ENCODE peak calls at places on chromosome 15, in six cellular contexts. G, W, M, T, B and S are unnamed samples.

GRCh38 chr15:22780267-22780666 is 6.2 kb upstream of the NIPA1 start:
- DNase-seq in G (no peak), W (no peak), M (no peak), T (no peak), B (no peak), S (no peak)

GRCh38 chr15:49852756-49853155 is 231.9 kb downstream of the DTWD1 start:
- DNase-seq in G (no peak), W (no peak), M (no peak), T (no peak), B (no peak), S (no peak)

GRCh38 chr15:68411276-68411675 is 20.7 kb downstream of the ITGA11 start:
- DNase-seq in G (no peak), W (no peak), M (no peak), T (no peak), B (no peak), S (no peak)

GRCh38 chr15:85688703-85689102 is 106.0 kb downstream of the KLHL25 start:
- DNase-seq in G (no peak), W (no peak), M (no peak), T (no peak), B (no peak), S (no peak)

GRCh38 chr15:72306211-72306785 is 13.7 kb downstream of the CELF6 start:
- DNase-seq in G (no peak), W (peak; percentile 18), M (no peak), T (no peak), B (no peak), S (no peak)

GRCh38 chr15:99842071-99842470 is 108.8 kb upstream of the LYSMD4 start:
- DNase-seq in G (no peak), W (no peak), M (no peak), T (no peak), B (no peak), S (no peak)

GRCh38 chr15:91866971-91867372 is 13.5 kb downstream of the SLCO3A1 start:
- DNase-seq in G (no peak), W (no peak), M (no peak), T (no peak), B (no peak), S (no peak)

GRCh38 chr15:63791236-63791635 is 42.5 kb downstream of the HERC1 start:
- DNase-seq in G (no peak), W (no peak), M (no peak), T (no peak), B (no peak), S (no peak)

GRCh38 chr15:98177950-98178848 is 217.7 kb downstream of the ARRDC4 start:
- DNase-seq in G (no peak), W (peak; percentile 52), M (peak; percentile 36), T (peak; percentile 28), B (peak; percentile 3), S (peak; percentile 3)

GRCh38 chr15:98873441-98874218 is 134.0 kb downstream of the PGPEP1L start:
- DNase-seq in G (no peak), W (no peak), M (peak; percentile 40), T (no peak), B (no peak), S (no peak)

GRCh38 chr15:77282333-77282732 is 137.6 kb downstream of the PEAK1 start:
- DNase-seq in G (no peak), W (peak; percentile 13), M (no peak), T (no peak), B (peak; percentile 2), S (no peak)

GRCh38 chr15:98801234-98801561 is 152.9 kb downstream of the IGF1R start:
- DNase-seq in G (no peak), W (no peak), M (no peak), T (no peak), B (no peak), S (no peak)

GRCh38 chr15:96789999-96790398 is 459.5 kb downstream of the NR2F2 start:
- DNase-seq in G (no peak), W (no peak), M (no peak), T (no peak), B (no peak), S (no peak)

GRCh38 chr15:88637436-88637835 is 1.4 kb upstream of the ISG20 start:
- DNase-seq in G (no peak), W (no peak), M (no peak), T (no peak), B (no peak), S (no peak)

GRCh38 chr15:88663216-88663615 is 24.4 kb downstream of the ISG20 start:
- DNase-seq in G (no peak), W (no peak), M (no peak), T (peak; percentile 64), B (no peak), S (no peak)

GRCh38 chr15:98799461-98799971 is 151.2 kb downstream of the IGF1R start:
- DNase-seq in G (no peak), W (no peak), M (no peak), T (no peak), B (no peak), S (peak; percentile 87)

GRCh38 chr15:68672781-68673205 is 94.0 kb downstream of the CORO2B start:
- DNase-seq in G (no peak), W (no peak), M (no peak), T (no peak), B (no peak), S (no peak)

GRCh38 chr15:74245342-74245931 is 9.3 kb downstream of the CCDC33 start:
- DNase-seq in G (no peak), W (no peak), M (no peak), T (no peak), B (no peak), S (no peak)

GRCh38 chr15:31338879-31339557 is 12.4 kb downstream of the KLF13 start:
- DNase-seq in G (no peak), W (no peak), M (no peak), T (no peak), B (no peak), S (no peak)

GRCh38 chr15:96331141-96331941 is 841 bp downstream of the NR2F2 start:
- DNase-seq in G (no peak), W (no peak), M (no peak), T (no peak), B (no peak), S (no peak)

GRCh38 chr15:89016549-89017041 is 71.7 kb upstream of the ABHD2 start:
- DNase-seq in G (no peak), W (no peak), M (peak; percentile 23), T (no peak), B (no peak), S (no peak)

GRCh38 chr15:88302373-88302772 is 45.8 kb upstream of the NTRK3 start:
- DNase-seq in G (no peak), W (no peak), M (no peak), T (no peak), B (no peak), S (no peak)

GRCh38 chr15:68508485-68509189 is 70.2 kb upstream of the CORO2B start:
- DNase-seq in G (no peak), W (no peak), M (no peak), T (no peak), B (no peak), S (no peak)

GRCh38 chr15:61393949-61394348 is 164.8 kb upstream of the RORA start:
- DNase-seq in G (no peak), W (no peak), M (no peak), T (no peak), B (peak; percentile 27), S (no peak)

GRCh38 chr15:64354683-64355558 is 1.1 kb downstream of the CSNK1G1 start:
- DNase-seq in G (no peak), W (no peak), M (no peak), T (no peak), B (no peak), S (no peak)

GRCh38 chr15:29143909-29144308 is 125.7 kb downstream of the NSMCE3 start:
- DNase-seq in G (no peak), W (no peak), M (no peak), T (no peak), B (no peak), S (no peak)

DNA sequence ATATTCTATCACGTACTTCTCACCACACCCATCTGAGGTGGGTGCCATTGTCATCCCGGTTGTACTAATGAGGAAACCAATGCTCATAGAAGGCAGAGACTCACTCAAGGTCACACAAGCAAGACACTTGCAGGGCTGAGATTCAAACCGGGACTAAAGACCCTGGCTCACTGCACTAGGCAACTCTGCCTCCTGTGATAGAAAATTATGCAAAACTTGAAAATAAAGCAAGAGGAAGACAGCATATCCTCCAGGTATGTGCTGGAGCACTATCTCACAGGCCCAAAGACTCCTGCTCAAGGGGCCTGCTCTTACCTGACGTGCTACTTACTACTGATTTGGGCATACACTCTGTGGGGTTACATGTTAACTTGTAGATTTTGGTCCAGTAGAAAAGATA is 25.6 kb downstream of the ANXA2 start:
- DNase-seq in G (no peak), W (no peak), M (no peak), T (no peak), B (no peak), S (no peak)
- H3K27ac ChIP-seq in G (peak overlapping the region; percentile 85), W (no peak overlapping the region), M (peak overlapping the region; percentile 93), T (peak overlapping the region; percentile 81), B (peak overlapping the region; percentile 89), S (peak overlapping the region; percentile 98)

DNA sequence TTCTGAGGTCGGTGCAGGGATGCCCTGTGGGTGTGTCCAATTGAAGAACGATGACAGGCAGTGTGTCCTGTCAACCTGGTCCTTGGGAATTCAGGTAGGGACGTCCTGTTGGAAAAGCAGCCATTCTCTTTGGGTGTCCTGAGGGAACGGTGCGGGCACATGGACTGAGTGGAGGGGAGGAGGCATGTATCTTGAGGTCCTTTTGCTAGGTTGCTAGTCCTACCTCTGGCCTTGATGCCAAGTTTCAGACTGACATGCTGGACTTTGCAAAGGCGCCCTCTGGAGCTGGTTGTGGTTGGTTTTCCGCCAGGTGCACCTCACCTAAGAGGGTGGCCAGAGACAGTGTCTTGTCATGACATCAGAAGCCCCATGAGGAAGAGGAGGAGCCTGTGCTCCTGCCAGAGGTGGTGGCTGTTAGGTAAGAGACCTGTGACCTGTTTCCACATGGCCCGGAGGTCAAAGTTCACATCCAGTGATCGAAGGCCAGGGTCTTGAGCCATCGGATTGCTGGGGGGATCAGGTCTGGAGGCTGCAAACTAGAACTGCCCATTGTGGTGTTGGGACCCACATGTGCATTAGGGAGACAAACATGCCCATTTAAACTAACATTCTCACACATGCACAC is 106.3 kb downstream of the SNRPN start:
- DNase-seq in G (no peak), W (no peak), M (no peak), T (no peak), B (no peak), S (no peak)
- H3K9me3 ChIP-seq in G (peaks cover 100% of the 10 kb centered on the region), W (peaks cover 10% of the 10 kb centered on the region), M (peaks cover 16% of the 10 kb centered on the region), T (peaks cover 99% of the 10 kb centered on the region), B (peaks cover 25% of the 10 kb centered on the region), S (peaks cover 15% of the 10 kb centered on the region)

GRCh38 chr15:90561344-90562244 is 31.9 kb downstream of the CRTC3 start:
- DNase-seq in G (no peak), W (no peak), M (no peak), T (no peak), B (no peak), S (no peak)
- H3K27ac ChIP-seq in G (peak overlapping the region; percentile 80), W (no peak overlapping the region), M (no peak overlapping the region), T (peak overlapping the region; percentile 76), B (peak overlapping the region; percentile 77), S (peak overlapping the region; percentile 93)

DNA sequence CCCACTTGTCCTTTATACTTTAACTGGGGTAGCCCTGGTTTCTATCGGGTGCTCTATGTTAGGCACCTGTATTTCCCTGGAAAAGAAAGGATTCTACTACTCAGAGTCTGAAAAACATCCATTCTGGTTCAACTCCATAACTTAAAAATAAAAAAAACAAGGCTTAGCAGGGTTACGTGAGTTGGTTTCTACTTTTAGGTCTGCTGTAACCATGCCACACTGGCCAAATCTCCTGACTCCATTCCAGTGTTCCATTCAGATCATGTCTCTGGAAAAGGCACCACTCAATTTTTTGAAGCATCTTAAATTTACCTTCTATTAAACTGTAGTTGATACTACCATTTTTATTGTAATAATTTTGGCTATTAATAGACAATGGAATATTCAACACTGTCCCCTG is 62.1 kb downstream of the CAPN3 start:
- DNase-seq in G (no peak), W (no peak), M (no peak), T (no peak), B (peak; percentile 31), S (no peak)
- H3K9me3 ChIP-seq in G (no peaks in the 10 kb centered on the region), W (no peaks in the 10 kb centered on the region), M (no peaks in the 10 kb centered on the region), T (no peaks in the 10 kb centered on the region), B (no peaks in the 10 kb centered on the region), S (no peaks in the 10 kb centered on the region)